ENCODE peak calls at places on chromosomes 13 and 19, in nine cellular contexts. Q, B, J, X, H, N, W, L and R are unnamed samples.
A peak's percentile ranks its signal among the peaks of the same experiment; 100 is the strongest.

GRCh38 chr19:7751157-7751783 is 3.9 kb upstream of the CD209 start:
- DNase-seq in Q (peak; percentile 1), X (no peak), J (peak; percentile 57), L (no peak), H (no peak), B (peak; percentile 17), N (no peak), W (no peak), R (peak; percentile 15)

GRCh38 chr19:43519436-43520088 is 7.4 kb downstream of the ETHE1 start:
- DNase-seq in X (peak; percentile 90), H (peak; percentile 69), N (peak; percentile 78), W (peak; percentile 85), J (peak; percentile 93), B (peak; percentile 69), Q (peak; percentile 93), L (peak; percentile 76), R (peak; percentile 92)

GRCh38 chr19:18408053-18408476 is 10.6 kb upstream of the LRRC25 start:
- DNase-seq in B (no peak), X (no peak), J (no peak), H (no peak), Q (no peak), N (no peak), L (no peak), W (no peak), R (no peak)

GRCh38 chr13:51803018-51803417 is 945 bp downstream of the DHRS12 start:
- DNase-seq in J (no peak), X (no peak), H (no peak), N (no peak), B (no peak), L (no peak), Q (no peak), W (no peak), R (no peak)

GRCh38 chr13:29886446-29886845 is 36.0 kb upstream of the UBL3 start:
- DNase-seq in X (no peak), N (no peak), B (peak; percentile 14), Q (no peak), W (no peak), J (no peak), L (no peak), H (no peak), R (no peak)

GRCh38 chr13:46367622-46368327 is 19.3 kb downstream of the RUBCNL start:
- DNase-seq in J (peak; percentile 44), L (no peak), H (no peak), X (no peak), B (no peak), Q (no peak), N (no peak), W (no peak), R (peak; percentile 26)

GRCh38 chr13:52999093-52999696 is 29.4 kb upstream of the OLFM4 start:
- DNase-seq in Q (no peak), N (no peak), H (no peak), B (no peak), J (no peak), W (no peak), X (no peak), L (no peak), R (no peak)

GRCh38 chr19:32878988-32879387 is 9.4 kb upstream of the SLC7A9 start:
- DNase-seq in J (no peak), H (no peak), X (no peak), L (no peak), W (no peak), B (no peak), N (no peak), Q (no peak), R (no peak)

GRCh38 chr13:65913173-65913572 is 1317.0 kb downstream of the PCDH9 start:
- DNase-seq in H (no peak), N (no peak), L (no peak), J (peak; percentile 63), X (peak; percentile 78), Q (peak; percentile 36), W (peak; percentile 55), B (no peak), R (peak; percentile 75)

GRCh38 chr19:41515054-41515652 is 60.8 kb upstream of the CEACAM21 start:
- DNase-seq in Q (no peak), X (no peak), H (no peak), J (no peak), B (no peak), N (no peak), W (no peak), L (no peak), R (no peak)

GRCh38 chr19:38792250-38793111 is 3.5 kb downstream of the LGALS7B start:
- DNase-seq in B (no peak), N (peak; percentile 72), X (no peak), Q (no peak), L (no peak), H (peak; percentile 11), J (no peak), W (no peak), R (no peak)

GRCh38 chr19:610801-611505 is 21.3 kb downstream of the HCN2 start:
- DNase-seq in W (peak; percentile 59), B (no peak), L (no peak), H (peak; percentile 47), N (peak; percentile 68), X (peak; percentile 92), J (no peak), Q (peak; percentile 82), R (peak; percentile 40)

GRCh38 chr13:44573790-44574465 is 2.2 kb downstream of the TSC22D1 start:
- DNase-seq in N (no peak), B (no peak), L (no peak), W (no peak), Q (peak; percentile 17), H (no peak), J (peak; percentile 28), X (peak; percentile 75), R (peak; percentile 48)

GRCh38 chr13:39516140-39516539 is 86.9 kb downstream of the LHFPL6 start:
- DNase-seq in L (no peak), X (no peak), J (no peak), H (no peak), Q (no peak), N (peak; percentile 25), B (no peak), W (no peak), R (no peak)

GRCh38 chr13:80547885-80548284 is 207.0 kb upstream of the SPRY2 start:
- DNase-seq in N (no peak), L (no peak), X (no peak), Q (peak; percentile 20), W (no peak), B (no peak), J (no peak), H (no peak), R (no peak)